ENCODE peak calls at places on chromosomes 16 and 17, in four cellular contexts. B is neural progenitor cell, J is neuronal stem cell, N is PC-3. X is an unnamed sample.

GRCh38 chr17:29760279-29760721 is 137.6 kb upstream of the CORO6 start:
- DNase-seq in J (no peak), B (peak; percentile 40), N (peak; percentile 2), X (peak; percentile 66)

GRCh38 chr17:66960623-66961022 is 3.9 kb upstream of the CACNG4 start:
- DNase-seq in J (no peak), N (no peak), B (no peak), X (no peak)

GRCh38 chr16:16157166-16157565 is 66.1 kb downstream of the ABCC6 start:
- DNase-seq in B (no peak), N (no peak), J (no peak), X (no peak)

GRCh38 chr16:72637306-72637705 is 410.6 kb downstream of the ZFHX3 start:
- DNase-seq in J (no peak), B (no peak), N (peak; percentile 55), X (no peak)

GRCh38 chr17:2703181-2703580 is 8.4 kb downstream of the CLUH start:
- DNase-seq in J (no peak), B (no peak), N (no peak), X (no peak)

GRCh38 chr17:75094871-75095399 is 7.2 kb downstream of the SLC16A5 start:
- DNase-seq in J (no peak), B (no peak), N (no peak), X (no peak)

GRCh38 chr16:28867241-28867640 is 3.6 kb downstream of the SH2B1 start:
- DNase-seq in B (no peak), N (no peak), J (no peak), X (no peak)

GRCh38 chr16:25580071-25580470 is 111.7 kb upstream of the HS3ST4 start:
- DNase-seq in B (no peak), N (no peak), J (no peak), X (no peak)

GRCh38 chr17:44921122-44921882 is 6.0 kb upstream of the GFAP start:
- DNase-seq in B (peak; percentile 76), J (peak; percentile 33), N (no peak), X (no peak)

GRCh38 chr17:76074390-76075363 is at the start of gene GALR2:
- DNase-seq in N (no peak), J (no peak), B (peak; percentile 70), X (no peak)

GRCh38 chr16:31874354-31875111 is 926 bp downstream of the ZNF267 start:
- DNase-seq in J (no peak), B (peak; percentile 9), N (peak; percentile 50), X (no peak)

GRCh38 chr17:74393323-74393942 is 26.1 kb downstream of the GPR142 start:
- DNase-seq in B (no peak), N (no peak), J (no peak), X (no peak)

GRCh38 chr17:76404256-76404655 is 19.8 kb downstream of the SPHK1 start:
- DNase-seq in N (no peak), J (no peak), B (no peak), X (no peak)

GRCh38 chr16:72467157-72467759 is 295.3 kb upstream of the PMFBP1 start:
- DNase-seq in B (peak; percentile 64), J (peak; percentile 11), N (peak; percentile 54), X (peak; percentile 18)

GRCh38 chr17:79811036-79811887 is 14.4 kb upstream of the CBX8 start:
- DNase-seq in N (peak; percentile 68), B (peak; percentile 57), J (no peak), X (no peak)

GRCh38 chr16:67718668-67719047 is 458 bp downstream of the GFOD2 start:
- DNase-seq in J (no peak), N (no peak), B (no peak), X (no peak)

GRCh38 chr16:20072524-20073202 is 1.0 kb downstream of the GPR139 start:
- DNase-seq in N (no peak), B (peak; percentile 6), J (no peak), X (no peak)
- H3K4me3 ChIP-seq in N (no peak overlapping the region), B (peak overlapping the region; percentile 59), J (no peak overlapping the region), X (no peak overlapping the region)

GRCh38 chr16:69763557-69763942 is 1.4 kb downstream of the WWP2 start:
- DNase-seq in B (no peak), J (no peak), N (no peak), X (no peak)
- H3K4me3 ChIP-seq in B (peak overlapping the region; percentile 93), J (peak overlapping the region; percentile 81), N (peak overlapping the region; percentile 95), X (peak overlapping the region; percentile 79)

GRCh38 chr17:9004132-9004960 is 17.0 kb upstream of the NTN1 start:
- DNase-seq in B (peak; percentile 72), N (no peak), J (no peak), X (no peak)
- H3K4me3 ChIP-seq in B (peak overlapping the region; percentile 66), N (no peak overlapping the region), J (peak overlapping the region; percentile 35), X (no peak overlapping the region)

GRCh38 chr16:90048347-90048722 is 28.8 kb downstream of the PRDM7 start:
- DNase-seq in N (no peak), J (no peak), B (no peak), X (no peak)

GRCh38 chr16:90047714-90048346 is 28.6 kb upstream of the DBNDD1 start:
- DNase-seq in J (no peak), N (no peak), B (no peak), X (no peak)

GRCh38 chr16:90054554-90054953 is 22.6 kb downstream of the PRDM7 start:
- DNase-seq in N (no peak), B (no peak), J (no peak), X (no peak)

GRCh38 chr16:90048737-90049330 is 28.3 kb downstream of the PRDM7 start:
- DNase-seq in N (no peak), B (no peak), J (no peak), X (no peak)

GRCh38 chr16:90050969-90051368 is 26.2 kb downstream of the PRDM7 start:
- DNase-seq in N (no peak), B (no peak), J (no peak), X (no peak)
- H3K4me3 ChIP-seq in N (no peak overlapping the region), B (no peak overlapping the region), J (no peak overlapping the region), X (no peak overlapping the region)

GRCh38 chr16:89246383-89246902 is 28.9 kb downstream of the ZNF778 start:
- DNase-seq in B (no peak), J (no peak), N (no peak), X (no peak)
- H3K4me3 ChIP-seq in B (peak overlapping the region; percentile 64), J (peak overlapping the region; percentile 54), N (peak overlapping the region; percentile 73), X (no peak overlapping the region)

GRCh38 chr16:89476811-89477261 is 13.5 kb downstream of the ANKRD11 start:
- DNase-seq in N (no peak), B (no peak), J (no peak), X (no peak)
- H3K4me3 ChIP-seq in N (no peak overlapping the region), B (no peak overlapping the region), J (no peak overlapping the region), X (no peak overlapping the region)

DNA sequence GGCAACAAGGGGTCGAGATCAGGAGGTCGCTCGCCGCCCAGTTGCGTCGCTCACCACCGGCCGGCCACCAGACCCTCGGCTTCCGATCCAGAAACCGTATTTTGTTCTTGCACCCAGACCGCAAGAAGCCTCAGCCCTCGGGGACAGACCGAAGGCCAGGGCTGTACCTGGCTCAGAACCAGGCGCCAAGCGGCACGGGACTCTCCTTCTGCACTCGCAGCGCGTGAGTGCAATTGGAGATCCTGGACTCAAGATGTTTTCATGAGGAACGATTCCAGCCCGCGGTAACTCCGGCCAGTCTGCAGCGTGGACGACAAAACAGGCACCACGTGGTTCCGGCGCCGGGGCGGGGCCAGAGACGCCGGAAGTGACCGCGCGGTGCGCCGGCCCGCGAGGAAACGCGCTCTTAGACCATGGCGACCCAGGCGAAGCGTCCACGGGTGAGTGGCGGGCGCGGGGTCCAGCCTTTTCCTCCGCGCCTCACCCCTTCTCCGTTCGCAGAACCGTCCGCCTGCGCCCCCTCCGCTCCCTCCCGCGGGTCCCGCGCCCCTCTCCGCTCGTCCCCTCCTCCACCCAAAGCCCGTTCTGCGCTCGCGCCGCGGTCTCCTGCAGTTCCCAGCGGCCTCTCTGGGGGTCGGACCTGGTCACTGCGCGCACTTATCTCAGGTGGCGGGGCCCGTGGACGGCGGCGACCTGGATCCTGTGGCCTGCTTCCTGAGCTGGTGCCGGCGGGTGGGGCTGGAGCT is at the start of gene SETD6:
- DNase-seq in B (peak; percentile 93), N (peak; percentile 80), J (peak; percentile 82), X (peak; percentile 38)
- H3K4me3 ChIP-seq in B (peak within 1 kb of the TSS; percentile 68), N (peak within 1 kb of the TSS; percentile 74), J (peak within 1 kb of the TSS; percentile 43), X (peak within 1 kb of the TSS; percentile 83)